ENCODE peak calls at places on chromosomes 6 and 20, in seven cellular contexts. One of them, this sample, is unnamed.
A peak's percentile ranks its signal among the peaks of the same experiment; 100 is the strongest.

GRCh38 chr6:166939276-166939816 is 17.0 kb downstream of the RNASET2 start:
- DNase-seq in K562: no peak
- DNase-seq in HCT116: no peak
- DNase-seq in HepG2: no peak
- DNase-seq in SK-N-SH: no peak
- DNase-seq in GM12878: no peak
- DNase-seq in H1: no peak
- DNase-seq in this sample: no peak

GRCh38 chr20:62816879-62817873 is at the start of gene COL9A3:
- DNase-seq in H1: no peak
- DNase-seq in GM12878: no peak
- DNase-seq in HepG2: peak; percentile 63
- DNase-seq in SK-N-SH: peak; percentile 72
- DNase-seq in HCT116: no peak
- DNase-seq in K562: no peak
- DNase-seq in this sample: no peak

GRCh38 chr6:122869437-122870024 is 80.5 kb downstream of the SMPDL3A start:
- DNase-seq in SK-N-SH: peak; percentile 60
- DNase-seq in HepG2: peak; percentile 53
- DNase-seq in H1: no peak
- DNase-seq in K562: peak; percentile 38
- DNase-seq in HCT116: peak; percentile 43
- DNase-seq in GM12878: no peak
- DNase-seq in this sample: peak; percentile 18

GRCh38 chr6:167238694-167239467 is 52.2 kb upstream of the UNC93A start:
- DNase-seq in SK-N-SH: no peak
- DNase-seq in K562: no peak
- DNase-seq in GM12878: no peak
- DNase-seq in HepG2: peak; percentile 78
- DNase-seq in HCT116: no peak
- DNase-seq in H1: no peak
- DNase-seq in this sample: no peak

GRCh38 chr20:38046572-38046971 is 13.0 kb downstream of the RPRD1B start:
- DNase-seq in H1: no peak
- DNase-seq in GM12878: no peak
- DNase-seq in K562: no peak
- DNase-seq in HCT116: no peak
- DNase-seq in HepG2: no peak
- DNase-seq in SK-N-SH: no peak
- DNase-seq in this sample: no peak

GRCh38 chr20:48599748-48600469 is 227.9 kb downstream of the PREX1 start:
- DNase-seq in GM12878: no peak
- DNase-seq in K562: no peak
- DNase-seq in HCT116: no peak
- DNase-seq in SK-N-SH: no peak
- DNase-seq in HepG2: no peak
- DNase-seq in H1: no peak
- DNase-seq in this sample: no peak

GRCh38 chr20:64268180-64268579 is 12.6 kb downstream of the PCMTD2 start:
- DNase-seq in HCT116: no peak
- DNase-seq in H1: no peak
- DNase-seq in HepG2: no peak
- DNase-seq in GM12878: no peak
- DNase-seq in K562: no peak
- DNase-seq in SK-N-SH: no peak
- DNase-seq in this sample: no peak

GRCh38 chr6:155126727-155127439 is 131.8 kb downstream of the TIAM2 start:
- DNase-seq in HCT116: peak; percentile 93
- DNase-seq in SK-N-SH: no peak
- DNase-seq in HepG2: peak; percentile 93
- DNase-seq in H1: no peak
- DNase-seq in K562: peak; percentile 35
- DNase-seq in GM12878: no peak
- DNase-seq in this sample: no peak

GRCh38 chr6:158286413-158286812 is 25.9 kb upstream of the TULP4 start:
- DNase-seq in HCT116: no peak
- DNase-seq in GM12878: no peak
- DNase-seq in K562: no peak
- DNase-seq in SK-N-SH: no peak
- DNase-seq in HepG2: no peak
- DNase-seq in H1: no peak
- DNase-seq in this sample: peak; percentile 7

GRCh38 chr6:5671162-5671561 is 335.6 kb downstream of the NRN1 start:
- DNase-seq in H1: no peak
- DNase-seq in HCT116: no peak
- DNase-seq in SK-N-SH: no peak
- DNase-seq in K562: peak; percentile 63
- DNase-seq in GM12878: no peak
- DNase-seq in HepG2: peak; percentile 28
- DNase-seq in this sample: no peak

GRCh38 chr20:19783966-19784401 is 25.9 kb downstream of the RIN2 start:
- DNase-seq in GM12878: no peak
- DNase-seq in SK-N-SH: peak; percentile 46
- DNase-seq in K562: no peak
- DNase-seq in HepG2: peak; percentile 49
- DNase-seq in HCT116: no peak
- DNase-seq in H1: no peak
- DNase-seq in this sample: peak; percentile 99

DNA sequence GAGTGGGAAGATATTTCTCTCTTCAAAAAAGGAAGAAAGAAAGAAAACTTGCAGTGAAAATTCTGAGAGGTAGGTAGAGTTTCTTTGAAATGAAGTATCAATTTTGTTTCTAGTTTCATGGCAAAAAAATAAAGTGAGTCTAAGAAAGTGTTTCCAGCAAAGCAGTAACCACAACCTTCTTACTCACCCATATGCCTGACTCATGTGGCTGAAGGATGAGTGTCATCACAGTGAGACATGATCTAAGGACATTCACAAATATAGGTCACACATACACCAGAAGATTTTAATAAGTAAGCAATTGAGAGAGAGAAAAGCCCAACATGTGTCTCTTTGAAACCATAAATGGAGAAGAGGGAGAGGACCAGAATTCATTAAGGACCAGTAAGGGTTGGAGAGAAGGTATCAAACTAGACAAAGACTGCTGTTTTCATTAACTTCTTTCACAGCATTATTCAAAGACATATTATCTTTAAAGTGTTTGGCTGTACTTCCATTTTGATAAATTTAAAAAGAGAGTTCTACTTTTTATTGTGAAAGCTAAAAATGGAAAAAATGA is 169.5 kb downstream of the FRK start:
- DNase-seq in HepG2: no peak
- DNase-seq in GM12878: peak; percentile 70
- DNase-seq in K562: no peak
- DNase-seq in H1: no peak
- DNase-seq in HCT116: peak; percentile 15
- DNase-seq in SK-N-SH: no peak
- DNase-seq in this sample: no peak
- TF ChIP-seq JUND in HepG2: no peak
- TF ChIP-seq JUND in GM12878: no peak
- TF ChIP-seq JUND in K562: no peak
- TF ChIP-seq JUND in H1: no peak
- TF ChIP-seq JUND in HCT116: peak; percentile 31
- TF ChIP-seq JUND in SK-N-SH: no peak
- TF ChIP-seq JUND in this sample: no peak

DNA sequence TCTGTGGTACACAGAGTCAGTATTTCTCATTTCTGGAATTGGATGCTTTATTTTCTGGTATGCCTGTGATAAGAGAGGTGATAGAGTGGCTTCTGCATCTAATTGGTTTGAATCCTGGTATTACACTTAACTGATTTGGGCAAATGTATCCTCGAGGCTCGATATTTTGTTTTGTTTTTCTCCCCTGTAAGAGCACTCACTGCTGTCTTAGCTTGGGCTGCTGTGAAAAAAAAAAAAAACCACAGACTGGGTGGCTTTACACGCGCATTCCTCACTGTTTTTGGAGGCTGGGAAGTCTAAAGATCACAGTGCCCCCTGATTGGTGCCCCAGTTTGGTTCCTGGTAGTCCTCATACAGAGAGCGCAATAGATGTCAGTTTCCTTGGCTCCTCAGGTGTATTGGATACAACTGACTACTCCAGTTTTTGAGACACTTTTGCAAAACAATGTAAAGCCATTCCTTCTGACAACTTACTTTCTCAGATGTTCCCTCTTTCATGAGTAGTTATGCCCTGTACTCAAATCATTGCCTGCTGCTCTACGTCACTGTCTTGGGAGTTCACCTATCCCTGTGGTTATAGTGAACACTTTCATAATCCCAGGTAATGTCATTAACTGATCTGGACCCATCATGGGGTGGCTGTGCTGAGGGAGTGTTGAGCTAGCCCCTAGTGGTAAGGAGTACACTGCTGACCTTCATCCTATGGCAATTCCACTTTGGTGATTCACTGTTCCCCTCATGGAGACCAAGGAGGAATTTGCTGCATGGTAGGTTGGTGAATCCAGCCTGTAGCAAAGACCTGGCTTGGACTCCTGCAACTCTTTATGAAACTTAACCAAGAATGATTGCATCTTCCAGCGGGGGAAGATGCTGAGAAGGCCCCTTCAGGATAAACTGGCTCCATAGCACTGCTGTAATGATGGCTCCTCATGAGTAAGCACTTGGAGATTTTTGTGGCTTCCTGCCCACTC is 3.5 kb upstream of the ACAT2 start:
- DNase-seq in K562: peak; percentile 25
- DNase-seq in H1: no peak
- DNase-seq in SK-N-SH: no peak
- DNase-seq in HCT116: peak; percentile 23
- DNase-seq in HepG2: peak; percentile 68
- DNase-seq in GM12878: no peak
- DNase-seq in this sample: no peak
- TF ChIP-seq JUND in K562: no peak
- TF ChIP-seq JUND in H1: no peak
- TF ChIP-seq JUND in SK-N-SH: no peak
- TF ChIP-seq JUND in HCT116: no peak
- TF ChIP-seq JUND in HepG2: no peak
- TF ChIP-seq JUND in GM12878: no peak
- TF ChIP-seq JUND in this sample: no peak

GRCh38 chr6:2883673-2884072 is 19.4 kb downstream of the SERPINB9 start:
- DNase-seq in GM12878: no peak
- DNase-seq in H1: no peak
- DNase-seq in HepG2: no peak
- DNase-seq in SK-N-SH: no peak
- DNase-seq in HCT116: no peak
- DNase-seq in K562: no peak
- DNase-seq in this sample: no peak
- TF ChIP-seq JUND in GM12878: no peak
- TF ChIP-seq JUND in H1: no peak
- TF ChIP-seq JUND in HepG2: no peak
- TF ChIP-seq JUND in SK-N-SH: no peak
- TF ChIP-seq JUND in HCT116: no peak
- TF ChIP-seq JUND in K562: no peak
- TF ChIP-seq JUND in this sample: no peak

GRCh38 chr6:90297866-90298381 is 1.3 kb upstream of the BACH2 start:
- DNase-seq in SK-N-SH: no peak
- DNase-seq in H1: no peak
- DNase-seq in HCT116: no peak
- DNase-seq in K562: no peak
- DNase-seq in GM12878: no peak
- DNase-seq in HepG2: no peak
- DNase-seq in this sample: no peak

GRCh38 chr6:90297124-90297865 is 652 bp upstream of the BACH2 start:
- DNase-seq in SK-N-SH: peak; percentile 20
- DNase-seq in HepG2: no peak
- DNase-seq in HCT116: no peak
- DNase-seq in H1: no peak
- DNase-seq in K562: no peak
- DNase-seq in GM12878: no peak
- DNase-seq in this sample: no peak

GRCh38 chr6:90294989-90295853 is 1.4 kb downstream of the BACH2 start:
- DNase-seq in HepG2: no peak
- DNase-seq in HCT116: no peak
- DNase-seq in GM12878: no peak
- DNase-seq in K562: peak; percentile 35
- DNase-seq in SK-N-SH: peak; percentile 79
- DNase-seq in H1: no peak
- DNase-seq in this sample: no peak

GRCh38 chr6:90295854-90296345 is 743 bp downstream of the BACH2 start:
- DNase-seq in GM12878: no peak
- DNase-seq in SK-N-SH: peak; percentile 81
- DNase-seq in H1: no peak
- DNase-seq in K562: peak; percentile 67
- DNase-seq in HCT116: no peak
- DNase-seq in HepG2: no peak
- DNase-seq in this sample: peak; percentile 73

DNA sequence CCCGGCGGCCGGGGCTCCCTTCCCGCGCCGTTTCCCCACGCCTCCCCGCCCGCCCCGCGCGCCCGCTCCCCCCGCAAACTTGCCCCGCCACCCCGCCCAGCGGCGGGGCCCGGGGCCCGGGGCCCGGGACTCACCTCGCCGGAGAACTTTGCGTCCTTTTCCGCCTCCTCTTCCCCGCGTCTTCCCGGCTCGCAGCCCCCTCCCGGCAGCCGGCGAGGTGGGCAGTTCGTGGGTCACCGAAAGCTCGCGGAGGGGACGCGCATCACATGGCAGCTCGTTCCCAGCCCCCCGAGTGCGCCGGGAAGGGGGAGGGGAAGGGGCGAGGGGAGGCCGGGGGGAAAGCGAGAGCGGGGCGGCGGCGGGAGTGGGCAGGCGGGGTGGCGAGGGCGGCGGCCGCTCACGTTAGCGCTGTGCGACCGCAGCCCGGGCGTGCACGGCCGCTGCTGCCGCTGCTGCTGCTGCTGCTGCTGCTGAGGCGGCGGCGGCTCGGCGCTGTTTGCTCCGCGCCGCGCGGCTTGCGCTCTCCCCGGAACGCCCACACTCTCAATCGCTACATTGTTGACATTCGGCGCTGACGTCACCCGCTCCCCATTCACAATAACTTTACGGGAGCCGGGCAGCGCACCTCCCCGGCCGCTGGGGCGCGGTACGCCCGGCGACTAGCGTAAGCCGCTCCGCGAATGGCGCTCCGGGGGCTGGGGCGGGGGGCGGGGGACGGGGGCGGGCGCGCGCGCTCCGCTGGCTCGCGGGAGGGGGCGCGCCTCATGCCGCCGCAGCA is at the start of gene BACH2:
- DNase-seq in GM12878: no peak
- DNase-seq in H1: peak; percentile 70
- DNase-seq in SK-N-SH: peak; percentile 88
- DNase-seq in K562: peak; percentile 94
- DNase-seq in HepG2: peak; percentile 73
- DNase-seq in HCT116: peak; percentile 68
- DNase-seq in this sample: peak; percentile 87
- TF ChIP-seq JUND in GM12878: peak; percentile 26
- TF ChIP-seq JUND in H1: peak; percentile 88
- TF ChIP-seq JUND in SK-N-SH: no peak
- TF ChIP-seq JUND in K562: peak; percentile 88
- TF ChIP-seq JUND in HepG2: no peak
- TF ChIP-seq JUND in HCT116: no peak
- TF ChIP-seq JUND in this sample: no peak

This sample was measured in T47D.